ENCODE peak calls at places on chromosomes 7 and 10, in five cellular contexts. One of them, this sample, is unnamed.

GRCh38 chr10:69638642-69639041 is 8.6 kb downstream of the FAM241B start:
- DNase-seq in GM12878: no peak
- DNase-seq in SK-N-SH: no peak
- DNase-seq in HepG2: no peak
- DNase-seq in K562: no peak
- DNase-seq in this sample: no peak

GRCh38 chr7:47512481-47513176 is 69.3 kb downstream of the TNS3 start:
- DNase-seq in GM12878: no peak
- DNase-seq in SK-N-SH: no peak
- DNase-seq in HepG2: peak; percentile 41
- DNase-seq in K562: no peak
- DNase-seq in this sample: no peak

GRCh38 chr10:107952649-107953589 is 788.4 kb upstream of the SORCS1 start:
- DNase-seq in GM12878: no peak
- DNase-seq in SK-N-SH: no peak
- DNase-seq in HepG2: no peak
- DNase-seq in K562: no peak
- DNase-seq in this sample: no peak

GRCh38 chr10:2456834-2457233 is 610.5 kb upstream of the PFKP start:
- DNase-seq in GM12878: no peak
- DNase-seq in SK-N-SH: no peak
- DNase-seq in HepG2: no peak
- DNase-seq in K562: no peak
- DNase-seq in this sample: no peak

GRCh38 chr10:123882177-123882576 is 9.4 kb downstream of the CPXM2 start:
- DNase-seq in GM12878: no peak
- DNase-seq in SK-N-SH: no peak
- DNase-seq in HepG2: no peak
- DNase-seq in K562: no peak
- DNase-seq in this sample: no peak

GRCh38 chr10:88979153-88979562 is 11.4 kb upstream of the FAS start:
- DNase-seq in GM12878: no peak
- DNase-seq in SK-N-SH: no peak
- DNase-seq in HepG2: no peak
- DNase-seq in K562: peak; percentile 25
- DNase-seq in this sample: peak; percentile 15

GRCh38 chr7:22992874-22993840 is 20.8 kb downstream of the HYCC1 start:
- DNase-seq in GM12878: peak; percentile 65
- DNase-seq in SK-N-SH: no peak
- DNase-seq in HepG2: no peak
- DNase-seq in K562: no peak
- DNase-seq in this sample: no peak

GRCh38 chr7:85890244-85890811 is 703.5 kb upstream of the SEMA3D start:
- DNase-seq in GM12878: no peak
- DNase-seq in SK-N-SH: peak; percentile 48
- DNase-seq in HepG2: peak; percentile 39
- DNase-seq in K562: peak; percentile 14
- DNase-seq in this sample: peak; percentile 25

GRCh38 chr10:133516072-133516471 is 11.1 kb upstream of the CYP2E1 start:
- DNase-seq in GM12878: no peak
- DNase-seq in SK-N-SH: no peak
- DNase-seq in HepG2: peak; percentile 4
- DNase-seq in K562: no peak
- DNase-seq in this sample: no peak

DNA sequence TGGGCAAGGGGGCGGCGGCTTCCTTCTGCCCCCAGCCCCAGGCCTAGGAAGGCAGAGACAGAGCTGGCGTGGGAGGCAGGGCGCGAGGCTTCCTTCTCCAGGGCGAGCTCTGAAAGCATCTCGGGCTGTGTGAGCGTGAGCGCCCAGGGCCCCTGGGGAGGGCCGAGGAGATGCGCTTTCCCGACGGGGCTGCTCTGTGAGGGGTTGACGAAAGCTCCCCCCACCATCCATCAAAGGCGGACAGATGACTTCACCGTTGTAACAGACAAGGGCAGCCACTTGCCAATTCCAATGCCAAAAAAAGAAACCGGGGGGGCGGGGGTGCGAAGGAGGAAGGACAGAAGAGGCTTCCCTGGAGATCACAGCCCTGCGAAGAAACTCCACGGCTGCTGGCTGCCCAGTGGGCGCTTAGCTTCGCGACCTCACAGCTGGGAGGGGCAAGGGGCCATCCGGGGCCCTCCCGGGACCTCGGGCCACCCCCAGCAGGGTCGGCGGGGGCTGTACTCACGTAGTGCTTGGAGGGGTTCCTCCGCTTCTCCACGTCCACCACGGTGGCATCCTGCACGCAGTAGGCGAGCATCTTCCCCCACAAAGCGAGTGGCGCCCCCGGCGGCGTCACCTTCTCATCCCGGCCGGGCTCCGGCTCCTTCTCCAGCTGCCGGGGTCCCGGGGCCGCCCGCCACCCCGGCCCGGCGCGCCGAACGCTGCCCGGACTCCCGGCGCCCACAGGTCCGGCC is 521 bp downstream of the SH3PXD2A start:
- DNase-seq in GM12878: no peak
- DNase-seq in SK-N-SH: peak; percentile 65
- DNase-seq in HepG2: no peak
- DNase-seq in K562: no peak
- DNase-seq in this sample: peak; percentile 53
- TF ChIP-seq FOXM1 in GM12878: no peak
- TF ChIP-seq FOXM1 in SK-N-SH: no peak
- TF ChIP-seq FOXM1 in HepG2: no peak
- TF ChIP-seq FOXM1 in K562: no peak
- TF ChIP-seq FOXM1 in this sample: no peak

GRCh38 chr7:130939285-130940095 is 205.5 kb upstream of the KLF14 start:
- DNase-seq in GM12878: no peak
- DNase-seq in SK-N-SH: no peak
- DNase-seq in HepG2: no peak
- DNase-seq in K562: no peak
- DNase-seq in this sample: no peak
- TF ChIP-seq FOXM1 in GM12878: no peak
- TF ChIP-seq FOXM1 in SK-N-SH: no peak
- TF ChIP-seq FOXM1 in HepG2: no peak
- TF ChIP-seq FOXM1 in K562: no peak
- TF ChIP-seq FOXM1 in this sample: no peak

DNA sequence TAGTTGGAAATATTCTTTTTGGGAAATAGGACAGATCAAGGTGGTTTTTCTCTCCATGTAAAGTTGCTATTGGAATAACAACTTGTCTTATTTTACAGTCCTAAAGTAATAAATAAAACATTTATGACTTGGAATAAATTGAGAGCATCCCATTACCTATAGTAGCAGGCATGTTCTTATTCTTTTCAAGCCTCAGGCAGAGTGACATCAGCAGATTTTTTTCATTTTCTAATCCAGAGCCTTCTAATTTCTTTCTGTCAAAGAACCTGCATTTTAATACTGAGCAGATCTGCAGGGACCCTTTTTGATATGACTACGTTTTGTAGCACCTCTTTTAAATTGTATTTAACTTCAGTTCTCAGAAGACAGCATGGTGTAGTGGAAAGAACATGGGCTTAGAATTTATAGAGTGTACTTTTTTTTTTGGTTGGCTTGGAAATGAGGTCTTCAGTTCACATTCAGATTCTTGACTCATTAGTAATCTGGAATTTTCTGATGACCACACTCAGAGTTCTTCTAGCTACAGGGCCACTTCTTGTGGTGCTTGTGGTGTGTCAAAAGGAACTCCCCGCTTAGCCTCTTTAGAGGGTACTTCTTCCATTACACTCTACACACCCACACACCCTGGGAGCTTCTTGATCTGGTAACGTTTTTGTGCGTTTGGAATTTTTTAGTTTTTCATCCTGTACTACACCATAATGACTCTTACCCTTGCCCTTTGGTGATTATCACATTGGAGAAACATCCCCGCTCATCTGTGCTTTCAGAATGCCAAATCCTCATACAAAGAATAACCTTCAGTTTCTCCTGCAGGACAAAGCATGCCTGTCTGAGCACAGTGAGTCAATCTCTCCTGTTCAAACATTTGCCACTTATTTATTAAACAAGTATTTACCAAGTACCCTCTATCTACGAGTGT is 34.6 kb downstream of the AGK start:
- DNase-seq in GM12878: peak; percentile 46
- DNase-seq in SK-N-SH: no peak
- DNase-seq in HepG2: peak; percentile 85
- DNase-seq in K562: no peak
- DNase-seq in this sample: no peak
- TF ChIP-seq FOXM1 in GM12878: peak; percentile 68
- TF ChIP-seq FOXM1 in SK-N-SH: no peak
- TF ChIP-seq FOXM1 in HepG2: no peak
- TF ChIP-seq FOXM1 in K562: no peak
- TF ChIP-seq FOXM1 in this sample: no peak

GRCh38 chr7:50305697-50306300 is 1.3 kb downstream of the IKZF1 start:
- DNase-seq in GM12878: no peak
- DNase-seq in SK-N-SH: no peak
- DNase-seq in HepG2: no peak
- DNase-seq in K562: no peak
- DNase-seq in this sample: no peak

GRCh38 chr7:50303894-50304157 is 690 bp upstream of the IKZF1 start:
- DNase-seq in GM12878: no peak
- DNase-seq in SK-N-SH: peak; percentile 65
- DNase-seq in HepG2: no peak
- DNase-seq in K562: peak; percentile 59
- DNase-seq in this sample: peak; percentile 27

GRCh38 chr7:50303082-50303893 is 1.2 kb upstream of the IKZF1 start:
- DNase-seq in GM12878: no peak
- DNase-seq in SK-N-SH: peak; percentile 19
- DNase-seq in HepG2: no peak
- DNase-seq in K562: no peak
- DNase-seq in this sample: no peak

GRCh38 chr7:50304911-50305621 is 550 bp downstream of the IKZF1 start:
- DNase-seq in GM12878: no peak
- DNase-seq in SK-N-SH: peak; percentile 25
- DNase-seq in HepG2: no peak
- DNase-seq in K562: peak; percentile 67
- DNase-seq in this sample: no peak

GRCh38 chr7:50304158-50304910 is at the start of gene IKZF1:
- DNase-seq in GM12878: no peak
- DNase-seq in SK-N-SH: peak; percentile 66
- DNase-seq in HepG2: no peak
- DNase-seq in K562: peak; percentile 79
- DNase-seq in this sample: peak; percentile 13
- TF ChIP-seq FOXM1 in GM12878: no peak
- TF ChIP-seq FOXM1 in SK-N-SH: no peak
- TF ChIP-seq FOXM1 in HepG2: no peak
- TF ChIP-seq FOXM1 in K562: no peak
- TF ChIP-seq FOXM1 in this sample: no peak

DNA sequence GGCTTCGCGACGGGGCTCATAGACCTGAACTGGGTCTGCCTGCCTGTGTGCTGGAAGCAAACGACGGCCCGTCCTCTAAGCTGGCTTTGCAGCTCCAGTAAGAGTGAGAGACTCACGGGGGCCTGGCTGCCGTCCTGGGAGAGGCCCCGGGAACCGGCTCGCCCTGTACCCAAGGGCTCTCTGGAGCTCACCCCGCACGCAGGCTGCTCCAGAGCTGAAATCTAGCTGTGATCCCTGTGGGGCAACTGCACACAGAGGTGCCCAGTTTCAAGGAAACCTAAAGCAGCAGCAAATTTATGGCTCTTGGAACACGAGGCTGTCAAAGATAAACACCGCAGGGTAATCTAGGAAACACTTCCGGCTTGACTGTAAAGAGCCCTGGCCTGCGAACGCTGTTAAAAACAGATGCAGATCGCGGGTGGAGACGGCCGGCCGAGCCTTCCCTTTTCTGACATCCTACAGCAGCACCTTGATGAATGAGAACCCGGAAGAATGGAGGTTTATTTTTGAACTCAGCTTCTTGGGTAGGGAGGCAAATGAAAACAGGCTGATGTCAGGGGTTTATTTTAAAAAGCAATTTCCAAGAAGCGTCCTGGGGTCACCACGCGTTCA is 29.4 kb downstream of the AMZ1 start:
- DNase-seq in GM12878: no peak
- DNase-seq in SK-N-SH: peak; percentile 90
- DNase-seq in HepG2: no peak
- DNase-seq in K562: peak; percentile 92
- DNase-seq in this sample: peak; percentile 56
- TF ChIP-seq FOXM1 in GM12878: no peak
- TF ChIP-seq FOXM1 in SK-N-SH: no peak
- TF ChIP-seq FOXM1 in HepG2: no peak
- TF ChIP-seq FOXM1 in K562: peak; percentile 83
- TF ChIP-seq FOXM1 in this sample: no peak

This sample was measured in HEK293T.